ENCODE peak calls at places on chromosomes 4 and X, in ten cellular contexts. B is retina; G is HFF-Myc; D is HCEC 1CT; K is small intestine; T is non-pigmented ciliary epithelial cell; X is T-helper 9 cell; F is effector CD4-positive, alpha-beta T cell; N is SW480; Q is hepatocyte. W is an unnamed sample.

GRCh38 chr4:70544279-70544870 is 26.0 kb downstream of the AMTN start:
- DNase-seq in X (no peak), B (peak; percentile 5), N (peak; percentile 24), F (no peak), Q (peak; percentile 37), G (no peak), T (no peak), D (no peak), K (peak; percentile 12), W (peak; percentile 56)

GRCh38 chr4:180084561-180084960 is 2158.6 kb upstream of the TENM3 start:
- DNase-seq in N (no peak), F (no peak), K (no peak), B (no peak), X (no peak), D (no peak), G (no peak), T (no peak), Q (no peak), W (peak; percentile 78)

GRCh38 chr4:183256756-183257385 is 63.2 kb downstream of the CLDN22 start:
- DNase-seq in G (peak; percentile 20), Q (peak; percentile 62), F (no peak), T (no peak), D (peak; percentile 23), B (peak; percentile 34), K (peak; percentile 32), X (peak; percentile 21), N (peak; percentile 21), W (peak; percentile 60)

GRCh38 chr4:683247-683897 is 5.6 kb downstream of the SLC49A3 start:
- DNase-seq in X (no peak), F (no peak), B (no peak), D (no peak), G (no peak), K (no peak), T (no peak), Q (no peak), N (no peak), W (no peak)

GRCh38 chr4:5460106-5460801 is 248.1 kb downstream of the EVC2 start:
- DNase-seq in G (no peak), T (no peak), Q (peak; percentile 43), B (peak; percentile 36), X (no peak), D (no peak), K (peak; percentile 8), F (no peak), N (peak; percentile 7), W (peak; percentile 45)

GRCh38 chr4:124973716-124974115 is 261.2 kb upstream of the ANKRD50 start:
- DNase-seq in K (no peak), X (no peak), Q (no peak), D (no peak), G (no peak), N (no peak), F (no peak), T (no peak), B (no peak), W (no peak)

GRCh38 chr4:26787461-26788340 is 72.9 kb upstream of the STIM2 start:
- DNase-seq in T (no peak), G (no peak), N (peak; percentile 50), X (peak; percentile 12), K (peak; percentile 50), B (peak; percentile 32), Q (peak; percentile 64), F (no peak), D (peak; percentile 22), W (peak; percentile 76)

GRCh38 chrX:72475952-72476668 is 96.5 kb downstream of the HDAC8 start:
- DNase-seq in K (no peak), B (no peak), N (no peak), Q (no peak), F (no peak), D (no peak), T (no peak), G (no peak), X (no peak), W (no peak)

GRCh38 chrX:129495941-129496340 is 27.3 kb downstream of the SMARCA1 start:
- DNase-seq in T (no peak), K (no peak), D (peak; percentile 53), G (no peak), F (no peak), N (no peak), B (no peak), Q (no peak), X (no peak), W (peak; percentile 70)

GRCh38 chrX:130994671-130995070 is 63.5 kb upstream of the ARHGAP36 start:
- DNase-seq in G (no peak), Q (peak; percentile 46), B (peak; percentile 32), K (peak; percentile 2), N (peak; percentile 17), X (no peak), T (no peak), D (no peak), F (no peak), W (peak; percentile 45)

GRCh38 chr4:96784336-96784735 is 944.4 kb downstream of the PDHA2 start:
- DNase-seq in T (no peak), D (no peak), F (no peak), Q (no peak), G (no peak), B (no peak), N (no peak), X (no peak), K (no peak), W (no peak)

GRCh38 chr4:41006141-41006540 is 208.2 kb downstream of the APBB2 start:
- DNase-seq in F (no peak), Q (no peak), X (no peak), G (no peak), B (no peak), T (no peak), K (no peak), N (no peak), D (no peak), W (peak; percentile 22)

GRCh38 chr4:184824776-184825393 is 883 bp downstream of the ACSL1 start:
- DNase-seq in T (no peak), F (no peak), B (peak; percentile 56), Q (no peak), G (no peak), D (no peak), N (peak; percentile 38), X (peak; percentile 11), K (peak; percentile 46), W (peak; percentile 33)